ENCODE peak calls at places on chromosomes 12 and 14, in four cellular contexts. One of them, this sample, is unnamed.

GRCh38 chr14:32703246-32703645 is 235.4 kb upstream of the NPAS3 start:
- DNase-seq in tibial nerve: peak
- DNase-seq in H1: no peak
- DNase-seq in tibial artery: no peak
- DNase-seq in this sample: no peak

GRCh38 chr12:752673-753400 is 458 bp downstream of the WNK1 start:
- DNase-seq in tibial nerve: peak
- DNase-seq in H1: peak
- DNase-seq in tibial artery: peak
- DNase-seq in this sample: peak

GRCh38 chr12:70822431-70822830 is 98.1 kb downstream of the PTPRR start:
- DNase-seq in tibial nerve: no peak
- DNase-seq in H1: no peak
- DNase-seq in tibial artery: no peak
- DNase-seq in this sample: no peak

GRCh38 chr14:87615822-87616679 is 376.9 kb downstream of the GALC start:
- DNase-seq in tibial nerve: peak
- DNase-seq in H1: peak
- DNase-seq in tibial artery: no peak
- DNase-seq in this sample: peak

GRCh38 chr14:67389261-67389660 is 22.7 kb downstream of the PLEK2 start:
- DNase-seq in tibial nerve: no peak
- DNase-seq in H1: no peak
- DNase-seq in tibial artery: no peak
- DNase-seq in this sample: no peak

GRCh38 chr14:61126083-61126962 is 145.3 kb downstream of the SLC38A6 start:
- DNase-seq in tibial nerve: no peak
- DNase-seq in H1: no peak
- DNase-seq in tibial artery: no peak
- DNase-seq in this sample: no peak

GRCh38 chr12:51889216-51890134 is 1.6 kb downstream of the ANKRD33 start:
- DNase-seq in tibial nerve: no peak
- DNase-seq in H1: peak
- DNase-seq in tibial artery: peak
- DNase-seq in this sample: no peak

GRCh38 chr14:78023112-78023511 is 147.1 kb upstream of the NRXN3 start:
- DNase-seq in tibial nerve: no peak
- DNase-seq in H1: no peak
- DNase-seq in tibial artery: no peak
- DNase-seq in this sample: peak

GRCh38 chr12:93191956-93192355 is 185.8 kb upstream of the NUDT4 start:
- DNase-seq in tibial nerve: peak
- DNase-seq in H1: no peak
- DNase-seq in tibial artery: peak
- DNase-seq in this sample: no peak

GRCh38 chr12:58888131-58888783 is 32.0 kb downstream of the LRIG3 start:
- DNase-seq in tibial nerve: no peak
- DNase-seq in H1: no peak
- DNase-seq in tibial artery: peak
- DNase-seq in this sample: no peak

GRCh38 chr14:21703357-21704339 is 30.0 kb upstream of the OR4E1 start:
- DNase-seq in tibial nerve: no peak
- DNase-seq in H1: no peak
- DNase-seq in tibial artery: no peak
- DNase-seq in this sample: no peak

GRCh38 chr14:69615471-69616407 is 4.3 kb downstream of the SUSD6 start:
- DNase-seq in tibial nerve: peak
- DNase-seq in H1: no peak
- DNase-seq in tibial artery: peak
- DNase-seq in this sample: peak

DNA sequence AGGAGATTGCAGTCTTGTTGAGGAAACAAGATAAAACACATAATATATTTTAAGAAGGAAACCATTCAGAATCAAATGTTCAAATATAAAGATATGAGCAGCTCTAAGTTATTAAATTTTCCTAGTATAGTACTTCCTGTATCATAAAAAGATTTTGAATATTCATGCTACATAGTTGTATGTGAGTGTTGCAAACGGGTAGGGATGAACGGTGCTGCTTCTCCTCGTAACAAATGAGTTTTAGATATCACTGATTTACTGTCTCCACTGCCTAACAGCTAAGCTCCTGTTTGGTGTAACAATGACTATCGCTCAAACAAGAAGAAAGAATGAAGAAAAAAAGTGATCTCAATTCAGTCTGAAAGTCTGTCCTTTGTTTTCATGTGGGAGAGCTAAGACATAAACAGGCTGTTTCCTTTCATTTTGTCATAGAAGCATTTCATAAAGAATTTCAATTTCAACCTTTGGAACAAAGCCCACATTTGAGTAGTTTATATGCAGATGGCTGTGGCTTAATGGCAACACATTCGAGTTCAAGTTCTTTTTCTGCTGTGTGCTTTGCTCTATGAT is 26.1 kb upstream of the RTRAF start:
- DNase-seq in tibial nerve: no peak
- DNase-seq in H1: no peak
- DNase-seq in tibial artery: no peak
- DNase-seq in this sample: no peak
- H3K4me3 ChIP-seq in tibial nerve: peak
- H3K4me3 ChIP-seq in H1: no peak
- H3K4me3 ChIP-seq in tibial artery: no peak
- H3K4me3 ChIP-seq in this sample: no peak

DNA sequence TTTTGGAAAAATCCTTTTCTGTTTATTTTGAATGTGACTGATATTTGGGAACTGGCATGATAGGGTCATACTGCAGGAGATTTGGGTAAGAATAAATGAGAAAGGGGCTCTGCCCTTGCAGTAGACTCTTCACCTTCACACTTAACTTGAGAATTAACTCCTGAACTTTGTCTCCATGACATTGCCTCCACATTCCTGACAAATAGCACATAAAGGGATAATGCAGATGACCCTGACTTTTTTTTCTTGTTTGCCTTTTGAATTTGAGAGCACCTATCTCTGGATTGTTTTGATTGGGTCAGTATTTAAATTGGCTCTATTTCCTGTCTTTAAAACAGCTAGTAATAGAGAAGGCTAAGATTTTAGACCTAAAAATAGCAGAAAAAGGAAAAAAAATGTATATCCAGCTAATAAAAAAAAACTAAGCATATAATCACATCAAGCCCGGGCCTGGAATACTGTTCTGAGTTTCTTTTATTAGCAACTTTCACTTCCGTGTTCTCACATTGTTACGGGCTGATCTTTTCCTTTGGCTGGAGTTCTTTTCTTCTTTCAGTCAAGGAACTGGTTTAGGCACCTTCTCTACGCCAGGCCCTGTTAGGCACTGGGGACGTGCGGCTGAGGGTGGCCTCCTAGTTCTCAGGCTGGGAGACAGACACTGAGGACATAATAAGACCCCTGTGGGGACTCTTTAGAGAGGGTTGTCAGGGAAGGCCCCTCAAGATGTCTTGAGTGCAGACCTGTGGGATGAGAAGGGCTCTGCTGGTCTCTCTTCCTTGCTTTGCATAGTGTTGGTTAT is 53.1 kb upstream of the GNPNAT1 start:
- DNase-seq in tibial nerve: peak
- DNase-seq in H1: no peak
- DNase-seq in tibial artery: no peak
- DNase-seq in this sample: no peak
- H3K4me3 ChIP-seq in tibial nerve: no peak
- H3K4me3 ChIP-seq in H1: no peak
- H3K4me3 ChIP-seq in tibial artery: no peak
- H3K4me3 ChIP-seq in this sample: no peak

GRCh38 chr14:24431569-24432258 is 2.0 kb downstream of the KHNYN start:
- DNase-seq in tibial nerve: peak
- DNase-seq in H1: peak
- DNase-seq in tibial artery: peak
- DNase-seq in this sample: peak
- H3K4me3 ChIP-seq in tibial nerve: peak
- H3K4me3 ChIP-seq in H1: no peak
- H3K4me3 ChIP-seq in tibial artery: peak
- H3K4me3 ChIP-seq in this sample: no peak

GRCh38 chr14:103908580-103908979 is 19.7 kb upstream of the TDRD9 start:
- DNase-seq in tibial nerve: no peak
- DNase-seq in H1: no peak
- DNase-seq in tibial artery: no peak
- DNase-seq in this sample: no peak

GRCh38 chr14:103905861-103906456 is 22.3 kb upstream of the TDRD9 start:
- DNase-seq in tibial nerve: no peak
- DNase-seq in H1: peak
- DNase-seq in tibial artery: no peak
- DNase-seq in this sample: no peak

GRCh38 chr14:103910262-103910935 is 17.9 kb upstream of the TDRD9 start:
- DNase-seq in tibial nerve: peak
- DNase-seq in H1: peak
- DNase-seq in tibial artery: peak
- DNase-seq in this sample: peak

GRCh38 chr14:103910984-103911383 is 17.3 kb upstream of the TDRD9 start:
- DNase-seq in tibial nerve: no peak
- DNase-seq in H1: no peak
- DNase-seq in tibial artery: no peak
- DNase-seq in this sample: no peak

DNA sequence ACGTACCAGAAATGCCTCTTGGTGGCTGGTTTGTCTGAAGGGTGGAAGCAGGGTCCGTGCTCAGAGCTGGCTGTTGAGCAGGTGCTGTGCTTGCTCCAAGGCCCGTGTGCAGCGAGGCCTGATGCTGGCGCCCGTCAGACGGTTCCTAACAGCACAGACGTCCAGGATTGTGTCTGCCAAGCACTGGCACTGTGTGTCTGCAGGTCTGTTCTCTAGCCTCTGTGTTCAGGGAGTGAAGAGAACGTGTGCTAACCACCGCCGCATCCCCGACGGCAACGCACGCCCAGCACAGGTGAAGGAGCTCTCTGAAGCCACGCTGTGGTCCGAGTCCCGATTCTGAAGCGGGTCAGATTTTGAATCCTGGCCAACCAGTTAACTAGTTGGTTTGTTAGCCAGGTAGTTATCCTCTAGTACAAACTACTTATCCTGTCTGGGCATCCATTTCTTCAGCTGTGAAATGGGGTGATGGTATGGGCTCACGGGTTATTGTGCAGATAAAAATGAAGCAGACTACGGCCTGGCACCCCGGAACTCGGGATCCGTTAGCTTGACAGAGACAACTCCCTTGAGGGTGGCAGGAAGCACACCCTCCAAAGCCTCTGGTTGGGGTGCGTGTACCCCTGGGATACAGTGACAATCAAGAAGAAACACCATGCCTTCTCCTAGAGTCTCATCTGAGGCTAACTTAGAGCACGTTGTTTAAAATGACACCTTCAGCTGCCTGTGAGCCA is 18.6 kb upstream of the TDRD9 start:
- DNase-seq in tibial nerve: no peak
- DNase-seq in H1: no peak
- DNase-seq in tibial artery: no peak
- DNase-seq in this sample: no peak
- H3K4me3 ChIP-seq in tibial nerve: no peak
- H3K4me3 ChIP-seq in H1: no peak
- H3K4me3 ChIP-seq in tibial artery: no peak
- H3K4me3 ChIP-seq in this sample: no peak

GRCh38 chr14:54189358-54190354 is 207.2 kb upstream of the CDKN3 start:
- DNase-seq in tibial nerve: no peak
- DNase-seq in H1: no peak
- DNase-seq in tibial artery: no peak
- DNase-seq in this sample: no peak

GRCh38 chr14:54194501-54194900 is 202.3 kb upstream of the CDKN3 start:
- DNase-seq in tibial nerve: no peak
- DNase-seq in H1: no peak
- DNase-seq in tibial artery: no peak
- DNase-seq in this sample: no peak

GRCh38 chr14:54192610-54193009 is 204.2 kb upstream of the CDKN3 start:
- DNase-seq in tibial nerve: no peak
- DNase-seq in H1: no peak
- DNase-seq in tibial artery: no peak
- DNase-seq in this sample: no peak

GRCh38 chr14:54193871-54194270 is 202.9 kb upstream of the CDKN3 start:
- DNase-seq in tibial nerve: no peak
- DNase-seq in H1: no peak
- DNase-seq in tibial artery: no peak
- DNase-seq in this sample: no peak

GRCh38 chr14:54191846-54192245 is 205.0 kb upstream of the CDKN3 start:
- DNase-seq in tibial nerve: no peak
- DNase-seq in H1: no peak
- DNase-seq in tibial artery: no peak
- DNase-seq in this sample: no peak
- H3K4me3 ChIP-seq in tibial nerve: no peak
- H3K4me3 ChIP-seq in H1: no peak
- H3K4me3 ChIP-seq in tibial artery: no peak
- H3K4me3 ChIP-seq in this sample: no peak

This sample was measured in lung.